ENCODE peak calls at places on chromosomes 3 and 15, in seven cellular contexts. A is IMR-90, W is BJ, L is uterus, H is stomach, P is keratinocyte, O is brain microvascular endothelial cell. U is an unnamed sample.

GRCh38 chr3:71245052-71245488 is 338.5 kb downstream of the FOXP1 start:
- DNase-seq in A (peak), W (peak), L (no peak), H (no peak), P (no peak), O (peak), U (peak)

GRCh38 chr3:175255698-175256097 is 396.6 kb downstream of the NAALADL2 start:
- DNase-seq in A (peak), W (no peak), L (no peak), H (no peak), P (no peak), O (peak), U (peak)

GRCh38 chr15:22259881-22260421 is 179.6 kb downstream of the OR4M2 start:
- DNase-seq in A (no peak), W (no peak), L (no peak), H (no peak), P (no peak), O (no peak), U (no peak)

GRCh38 chr15:29291067-29291466 is 21.4 kb upstream of the NSMCE3 start:
- DNase-seq in A (no peak), W (no peak), L (no peak), H (no peak), P (no peak), O (no peak), U (no peak)

GRCh38 chr3:42710323-42711021 is 7.9 kb upstream of the HHATL start:
- DNase-seq in A (no peak), W (no peak), L (no peak), H (no peak), P (no peak), O (no peak), U (no peak)

GRCh38 chr3:23728651-23729117 is 77.1 kb upstream of the UBE2E1 start:
- DNase-seq in A (peak), W (no peak), L (no peak), H (no peak), P (no peak), O (no peak), U (no peak)

GRCh38 chr3:48989796-48990635 is at the start of gene P4HTM:
- DNase-seq in A (peak), W (peak), L (peak), H (peak), P (peak), O (peak), U (peak)

GRCh38 chr3:37183976-37184375 is 9.6 kb upstream of the LRRFIP2 start:
- DNase-seq in A (no peak), W (no peak), L (no peak), H (no peak), P (no peak), O (no peak), U (peak)

GRCh38 chr15:42138968-42139386 is 17.5 kb downstream of the PLA2G4F start:
- DNase-seq in A (no peak), W (no peak), L (no peak), H (peak), P (no peak), O (no peak), U (no peak)

GRCh38 chr3:139292933-139293664 is 50.7 kb upstream of the MRPS22 start:
- DNase-seq in A (peak), W (no peak), L (no peak), H (no peak), P (no peak), O (no peak), U (peak)

GRCh38 chr3:179743913-179744312 is 91.1 kb downstream of the USP13 start:
- DNase-seq in A (no peak), W (no peak), L (no peak), H (no peak), P (no peak), O (no peak), U (no peak)

GRCh38 chr15:96411056-96412031 is 80.8 kb downstream of the NR2F2 start:
- DNase-seq in A (no peak), W (no peak), L (no peak), H (no peak), P (no peak), O (no peak), U (no peak)

GRCh38 chr15:96408591-96409183 is 78.2 kb downstream of the NR2F2 start:
- DNase-seq in A (no peak), W (no peak), L (no peak), H (no peak), P (no peak), O (no peak), U (no peak)

GRCh38 chr15:96410175-96411055 is 79.9 kb downstream of the NR2F2 start:
- DNase-seq in A (no peak), W (no peak), L (no peak), H (no peak), P (no peak), O (no peak), U (no peak)

GRCh38 chr15:96407482-96407881 is 77.0 kb downstream of the NR2F2 start:
- DNase-seq in A (no peak), W (no peak), L (no peak), H (no peak), P (no peak), O (no peak), U (no peak)

GRCh38 chr15:96409231-96410138 is 79.0 kb downstream of the NR2F2 start:
- DNase-seq in A (peak), W (no peak), L (no peak), H (no peak), P (no peak), O (peak), U (no peak)
- H3K4me3 ChIP-seq in A (peak), W (no peak), L (peak), H (peak), P (no peak), O (peak), U (no peak)

GRCh38 chr3:13545952-13546454 is 2.9 kb upstream of the FBLN2 start:
- DNase-seq in A (no peak), W (no peak), L (no peak), H (no peak), P (no peak), O (no peak), U (no peak)

GRCh38 chr3:13546667-13547171 is 2.2 kb upstream of the FBLN2 start:
- DNase-seq in A (peak), W (no peak), L (peak), H (no peak), P (no peak), O (peak), U (no peak)

GRCh38 chr3:13549513-13550256 is 760 bp downstream of the FBLN2 start:
- DNase-seq in A (no peak), W (no peak), L (no peak), H (no peak), P (no peak), O (no peak), U (no peak)

GRCh38 chr3:13548696-13549512 is at the start of gene FBLN2:
- DNase-seq in A (no peak), W (no peak), L (peak), H (peak), P (no peak), O (no peak), U (no peak)

GRCh38 chr3:13547591-13548371 is 1.1 kb upstream of the FBLN2 start:
- DNase-seq in A (no peak), W (no peak), L (no peak), H (no peak), P (peak), O (no peak), U (no peak)
- H3K4me3 ChIP-seq in A (no peak), W (no peak), L (no peak), H (no peak), P (no peak), O (no peak), U (no peak)

GRCh38 chr3:194255252-194256039 is 95.7 kb downstream of the CPN2 start:
- DNase-seq in A (no peak), W (no peak), L (no peak), H (peak), P (no peak), O (no peak), U (no peak)
- H3K4me3 ChIP-seq in A (no peak), W (no peak), L (no peak), H (no peak), P (no peak), O (no peak), U (no peak)

GRCh38 chr3:67045711-67046465 is 47.8 kb downstream of the KBTBD8 start:
- DNase-seq in A (no peak), W (no peak), L (no peak), H (no peak), P (no peak), O (no peak), U (no peak)

GRCh38 chr3:67048716-67049076 is 50.6 kb downstream of the KBTBD8 start:
- DNase-seq in A (no peak), W (no peak), L (no peak), H (no peak), P (no peak), O (no peak), U (no peak)

GRCh38 chr3:67044955-67045354 is 46.8 kb downstream of the KBTBD8 start:
- DNase-seq in A (no peak), W (no peak), L (no peak), H (no peak), P (no peak), O (no peak), U (no peak)

GRCh38 chr3:67044295-67044694 is 46.2 kb downstream of the KBTBD8 start:
- DNase-seq in A (peak), W (no peak), L (no peak), H (no peak), P (no peak), O (no peak), U (no peak)

GRCh38 chr3:67048067-67048715 is 50.1 kb downstream of the KBTBD8 start:
- DNase-seq in A (no peak), W (no peak), L (no peak), H (no peak), P (no peak), O (no peak), U (no peak)
- H3K4me3 ChIP-seq in A (no peak), W (no peak), L (no peak), H (no peak), P (no peak), O (no peak), U (no peak)

GRCh38 chr15:64151727-64152506 is at the start of gene SNX22:
- DNase-seq in A (no peak), W (no peak), L (no peak), H (peak), P (no peak), O (no peak), U (no peak)
- H3K4me3 ChIP-seq in A (peak), W (peak), L (peak), H (peak), P (peak), O (peak), U (peak)

GRCh38 chr3:196502775-196503181 is 790 bp downstream of the RNF168 start:
- DNase-seq in A (peak), W (peak), L (peak), H (peak), P (no peak), O (peak), U (peak)
- H3K4me3 ChIP-seq in A (peak), W (peak), L (peak), H (peak), P (peak), O (peak), U (peak)

DNA sequence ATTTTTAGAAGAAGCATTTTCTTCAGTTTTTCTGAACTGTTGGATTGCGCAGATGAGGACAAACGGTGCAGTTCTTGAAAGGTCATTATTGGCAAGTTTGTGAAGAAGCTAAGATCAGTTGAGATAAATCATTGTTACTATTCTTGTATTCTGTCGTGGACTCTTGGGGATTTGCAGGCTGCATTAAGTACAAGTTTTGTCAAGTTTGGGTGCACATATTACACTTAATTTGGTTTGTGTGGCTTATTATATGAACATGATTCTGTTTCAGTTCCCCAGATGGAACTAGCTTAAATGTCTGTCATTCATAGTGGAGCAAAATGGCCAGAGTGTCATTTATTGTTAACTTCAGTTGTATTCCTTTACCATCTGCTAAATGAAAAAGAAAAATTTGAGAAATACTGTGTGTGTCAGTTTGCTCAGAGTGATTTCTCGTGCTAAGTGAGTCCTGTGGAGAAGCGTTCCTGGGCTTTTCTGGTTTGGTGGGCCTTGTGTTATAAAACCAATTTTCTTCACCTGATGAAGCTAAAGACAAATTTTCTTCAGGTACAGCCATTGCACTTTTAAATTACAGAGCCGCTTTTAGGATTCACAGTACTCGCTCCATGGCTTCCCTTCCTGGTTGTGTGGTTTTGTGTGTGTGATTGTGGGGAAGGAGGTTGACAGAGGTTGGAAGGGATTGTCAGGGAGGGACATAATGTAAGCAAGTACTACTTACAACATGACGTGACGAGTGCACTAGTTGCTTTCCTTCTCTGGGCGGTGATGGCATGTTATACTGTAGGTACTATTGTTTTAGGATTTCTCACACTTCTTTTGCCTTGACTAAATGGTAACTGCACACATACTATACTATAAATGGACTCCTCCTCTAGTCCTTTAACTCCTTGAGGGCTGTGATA is 1.7 kb downstream of the AKAP13 start:
- DNase-seq in A (no peak), W (no peak), L (no peak), H (no peak), P (no peak), O (no peak), U (peak)
- H3K4me3 ChIP-seq in A (peak), W (peak), L (peak), H (peak), P (peak), O (peak), U (peak)

GRCh38 chr3:181279239-181279565 is 289.7 kb upstream of the DNAJC19 start:
- DNase-seq in A (no peak), W (no peak), L (no peak), H (no peak), P (no peak), O (no peak), U (no peak)
- H3K4me3 ChIP-seq in A (no peak), W (no peak), L (no peak), H (no peak), P (no peak), O (no peak), U (no peak)

U was measured in fibroblast of mammary gland.